ENCODE peak calls at places on chromosome 16, in nine cellular contexts. I is stomach, H is esophagus muscularis mucosa, W is prostate gland, V is GM23338, A is SK-N-SH, K is GM12891, E is sigmoid colon, D is breast epithelium. P is an unnamed sample.

GRCh38 chr16:67847064-67847861 is at the start of gene CENPT:
- DNase-seq in I (peak; percentile 72), H (no peak), W (peak; percentile 51), V (peak; percentile 62), A (peak; percentile 55), K (peak; percentile 80), E (peak; percentile 81), D (peak; percentile 41), P (peak; percentile 77)

GRCh38 chr16:8951447-8952280 is 12.0 kb downstream of the USP7 start:
- DNase-seq in I (no peak), H (no peak), W (no peak), V (no peak), A (no peak), K (no peak), E (no peak), D (no peak), P (no peak)

GRCh38 chr16:56944954-56945839 is 13.3 kb downstream of the HERPUD1 start:
- DNase-seq in I (no peak), H (no peak), W (no peak), V (no peak), A (no peak), K (no peak), E (peak; percentile 48), D (no peak), P (no peak)

GRCh38 chr16:1812732-1813163 is 13.9 kb downstream of the HAGH start:
- DNase-seq in I (peak; percentile 89), H (peak; percentile 93), W (peak; percentile 84), V (peak; percentile 78), A (peak; percentile 84), K (no peak), E (peak; percentile 78), D (peak; percentile 58), P (peak; percentile 80)

GRCh38 chr16:1510941-1511351 is 17.8 kb downstream of the TELO2 start:
- DNase-seq in I (no peak), H (no peak), W (no peak), V (peak; percentile 50), A (no peak), K (no peak), E (no peak), D (no peak), P (no peak)

GRCh38 chr16:8740775-8741355 is 56.6 kb downstream of the TMEM186 start:
- DNase-seq in I (peak; percentile 55), H (no peak), W (peak; percentile 34), V (no peak), A (no peak), K (no peak), E (peak; percentile 46), D (no peak), P (no peak)

GRCh38 chr16:22192261-22193133 is 13.6 kb upstream of the EEF2K start:
- DNase-seq in I (peak; percentile 78), H (peak; percentile 97), W (peak; percentile 63), V (peak; percentile 79), A (no peak), K (no peak), E (peak; percentile 96), D (peak; percentile 90), P (peak; percentile 57)

GRCh38 chr16:81451753-81452680 is 7.4 kb downstream of the CMIP start:
- DNase-seq in I (no peak), H (no peak), W (no peak), V (peak; percentile 43), A (no peak), K (no peak), E (no peak), D (no peak), P (peak; percentile 84)

GRCh38 chr16:10015397-10015796 is 166.8 kb downstream of the GRIN2A start:
- DNase-seq in I (no peak), H (no peak), W (no peak), V (no peak), A (no peak), K (no peak), E (no peak), D (no peak), P (no peak)

GRCh38 chr16:69338557-69339288 is 641 bp downstream of the COG8 start:
- DNase-seq in I (no peak), H (no peak), W (no peak), V (no peak), A (no peak), K (no peak), E (no peak), D (no peak), P (no peak)

GRCh38 chr16:68013440-68013839 is 2.3 kb downstream of the DPEP2NB start:
- DNase-seq in I (no peak), H (no peak), W (no peak), V (no peak), A (no peak), K (no peak), E (no peak), D (no peak), P (no peak)

GRCh38 chr16:21169249-21169981 is 10.9 kb downstream of the LDAF1 start:
- DNase-seq in I (no peak), H (no peak), W (no peak), V (no peak), A (no peak), K (no peak), E (no peak), D (no peak), P (no peak)

GRCh38 chr16:52671560-52671959 is 124.6 kb upstream of the TOX3 start:
- DNase-seq in I (no peak), H (no peak), W (no peak), V (no peak), A (no peak), K (no peak), E (no peak), D (no peak), P (no peak)

GRCh38 chr16:66248096-66248495 is 118.4 kb upstream of the CDH5 start:
- DNase-seq in I (peak; percentile 37), H (no peak), W (no peak), V (no peak), A (no peak), K (no peak), E (peak; percentile 88), D (no peak), P (no peak)

GRCh38 chr16:89384282-89384681 is 106.1 kb downstream of the ANKRD11 start:
- DNase-seq in I (no peak), H (no peak), W (no peak), V (no peak), A (no peak), K (no peak), E (no peak), D (no peak), P (no peak)

GRCh38 chr16:880471-881171 is 80.1 kb upstream of the GNG13 start:
- DNase-seq in I (no peak), H (no peak), W (no peak), V (no peak), A (no peak), K (no peak), E (peak; percentile 57), D (no peak), P (no peak)

GRCh38 chr16:84286568-84287220 is 8.0 kb upstream of the WFDC1 start:
- DNase-seq in I (peak; percentile 44), H (no peak), W (no peak), V (no peak), A (no peak), K (no peak), E (peak; percentile 87), D (no peak), P (no peak)
- TF ChIP-seq POLR2AphosphoS5 in I (peak; percentile 64), H (peak; percentile 47), W (peak; percentile 34), V (no peak), A (no peak), K (no peak), E (peak; percentile 70), D (peak; percentile 34), P (no peak)

DNA sequence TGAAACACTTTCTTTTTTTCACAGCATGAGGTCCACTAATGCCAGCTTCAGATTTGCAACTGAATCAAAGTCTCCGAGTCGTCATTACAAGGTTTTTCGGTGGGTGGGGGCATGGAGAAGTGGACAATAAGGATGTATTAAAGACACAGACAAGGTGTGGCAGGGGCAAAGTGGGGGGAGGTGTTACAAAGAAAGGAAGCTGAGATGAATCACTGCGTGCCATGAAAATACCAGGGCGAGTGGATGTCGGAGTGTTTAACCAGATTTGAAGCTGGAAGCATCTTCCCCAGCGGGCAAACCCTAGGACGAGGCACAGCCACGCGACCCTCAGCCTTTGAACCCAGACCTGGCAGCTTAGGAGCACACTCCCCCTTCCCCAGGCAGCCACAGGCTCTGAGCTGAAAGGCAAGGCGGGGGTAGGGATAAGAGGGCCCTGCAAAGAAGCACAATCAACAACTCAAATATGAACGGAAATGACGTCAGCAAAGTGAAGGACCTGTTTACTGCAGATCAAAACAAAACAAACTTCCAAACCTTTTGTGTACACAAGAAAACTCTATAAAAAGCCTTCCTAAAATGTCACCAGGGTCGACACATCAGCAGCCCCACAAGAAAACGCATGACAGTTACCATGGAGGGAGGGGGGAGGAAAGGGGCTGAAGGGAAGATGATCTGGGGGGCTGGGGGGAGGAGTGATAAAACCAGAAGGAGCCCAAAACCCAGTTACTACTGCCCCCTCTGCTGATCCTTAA is 5.6 kb upstream of the ZFHX3 start:
- DNase-seq in I (no peak), H (no peak), W (no peak), V (peak; percentile 72), A (peak; percentile 52), K (no peak), E (peak; percentile 70), D (no peak), P (no peak)
- TF ChIP-seq POLR2AphosphoS5 in I (no peak), H (no peak), W (no peak), V (no peak), A (no peak), K (no peak), E (peak; percentile 17), D (no peak), P (no peak)

GRCh38 chr16:11202260-11203091 is 53.5 kb downstream of the SOCS1 start:
- DNase-seq in I (no peak), H (no peak), W (no peak), V (no peak), A (no peak), K (no peak), E (no peak), D (no peak), P (no peak)

GRCh38 chr16:11203111-11203623 is 52.8 kb downstream of the SOCS1 start:
- DNase-seq in I (no peak), H (no peak), W (no peak), V (no peak), A (no peak), K (no peak), E (no peak), D (no peak), P (no peak)

GRCh38 chr16:11200523-11201063 is 55.4 kb downstream of the SOCS1 start:
- DNase-seq in I (no peak), H (no peak), W (no peak), V (no peak), A (no peak), K (no peak), E (no peak), D (no peak), P (no peak)

GRCh38 chr16:11198817-11199216 is 57.2 kb downstream of the SOCS1 start:
- DNase-seq in I (peak; percentile 56), H (no peak), W (no peak), V (no peak), A (no peak), K (no peak), E (no peak), D (no peak), P (peak; percentile 86)

GRCh38 chr16:11201498-11202259 is 54.3 kb downstream of the SOCS1 start:
- DNase-seq in I (peak; percentile 41), H (no peak), W (no peak), V (peak; percentile 75), A (peak; percentile 51), K (no peak), E (no peak), D (no peak), P (peak; percentile 90)
- TF ChIP-seq POLR2AphosphoS5 in I (peak; percentile 7), H (no peak), W (no peak), V (no peak), A (peak; percentile 60), K (no peak), E (no peak), D (no peak), P (no peak)

GRCh38 chr16:82983390-82983789 is 356.6 kb downstream of the CDH13 start:
- DNase-seq in I (no peak), H (no peak), W (no peak), V (no peak), A (no peak), K (no peak), E (no peak), D (no peak), P (no peak)
- TF ChIP-seq POLR2AphosphoS5 in I (no peak), H (no peak), W (no peak), V (no peak), A (no peak), K (no peak), E (no peak), D (no peak), P (no peak)